ENCODE peak calls at places on chromosomes 7 and 10, in six cellular contexts. A, W, E, C, B and L are unnamed samples. For H3K27me3 and H3K36me3, the result is how much of the 10 kb centered on the place peaks cover.

GRCh38 chr10:110373059-110373458 is 68.3 kb upstream of the SMNDC1 start:
- DNase-seq in A (no peak), W (no peak), E (no peak), C (no peak), B (no peak), L (no peak)

GRCh38 chr10:109343293-109343692 is 580.0 kb downstream of the XPNPEP1 start:
- DNase-seq in A (no peak), W (no peak), E (peak), C (no peak), B (no peak), L (no peak)

GRCh38 chr10:132524443-132525285 is 12.9 kb upstream of the INPP5A start:
- DNase-seq in A (no peak), W (no peak), E (no peak), C (no peak), B (peak), L (no peak)

GRCh38 chr10:27998178-27998953 is 513 bp downstream of the ODAD2 start:
- DNase-seq in A (peak), W (no peak), E (no peak), C (peak), B (peak), L (peak)

GRCh38 chr7:26090927-26091519 is 61.0 kb upstream of the NFE2L3 start:
- DNase-seq in A (no peak), W (peak), E (peak), C (peak), B (no peak), L (peak)

GRCh38 chr10:97522937-97523336 is 24.2 kb downstream of the UBTD1 start:
- DNase-seq in A (no peak), W (no peak), E (no peak), C (no peak), B (no peak), L (no peak)

GRCh38 chr7:156558198-156558597 is 82.4 kb upstream of the RNF32 start:
- DNase-seq in A (no peak), W (no peak), E (peak), C (peak), B (no peak), L (no peak)

GRCh38 chr10:89007129-89007893 is 16.7 kb downstream of the FAS start:
- DNase-seq in A (no peak), W (no peak), E (no peak), C (no peak), B (no peak), L (no peak)

GRCh38 chr7:151814400-151814914 is 62.5 kb downstream of the PRKAG2 start:
- DNase-seq in A (peak), W (no peak), E (no peak), C (no peak), B (no peak), L (peak)

GRCh38 chr7:96861-97260 is 95.5 kb upstream of the FAM20C start:
- DNase-seq in A (no peak), W (no peak), E (no peak), C (no peak), B (no peak), L (peak)

GRCh38 chr10:14244147-14244546 is 86.6 kb downstream of the FRMD4A start:
- DNase-seq in A (no peak), W (no peak), E (no peak), C (peak), B (no peak), L (peak)

GRCh38 chr7:106793015-106793651 is 71.9 kb upstream of the PIK3CG start:
- DNase-seq in A (no peak), W (peak), E (no peak), C (peak), B (no peak), L (peak)

GRCh38 chr7:150565239-150565638 is 2.0 kb upstream of the GIMAP4 start:
- DNase-seq in A (no peak), W (no peak), E (no peak), C (no peak), B (no peak), L (no peak)

GRCh38 chr7:99779949-99780348 is 4.0 kb downstream of the CYP3A4 start:
- DNase-seq in A (no peak), W (no peak), E (no peak), C (no peak), B (no peak), L (no peak)

GRCh38 chr7:80218723-80219122 is 84.1 kb downstream of the GNAI1 start:
- DNase-seq in A (no peak), W (no peak), E (peak), C (peak), B (no peak), L (no peak)

GRCh38 chr10:1025684-1026083 is at the start of gene IDI2:
- DNase-seq in A (no peak), W (no peak), E (no peak), C (no peak), B (no peak), L (no peak)

GRCh38 chr10:104293781-104294321 is 24.9 kb downstream of the GSTO2 start:
- DNase-seq in A (no peak), W (no peak), E (no peak), C (no peak), B (no peak), L (no peak)

GRCh38 chr7:71429116-71429515 is 297.2 kb downstream of the GALNT17 start:
- DNase-seq in A (no peak), W (no peak), E (no peak), C (no peak), B (no peak), L (no peak)

GRCh38 chr10:86971146-86971991 is 3.1 kb downstream of the ADIRF start:
- DNase-seq in A (peak), W (peak), E (peak), C (peak), B (peak), L (peak)

GRCh38 chr10:124416733-124417132 is 2.0 kb downstream of the OAT start:
- DNase-seq in A (no peak), W (no peak), E (no peak), C (peak), B (no peak), L (no peak)
- H3K4me3 ChIP-seq in A (no peak), W (no peak), E (no peak), C (peak), B (peak), L (no peak)

DNA sequence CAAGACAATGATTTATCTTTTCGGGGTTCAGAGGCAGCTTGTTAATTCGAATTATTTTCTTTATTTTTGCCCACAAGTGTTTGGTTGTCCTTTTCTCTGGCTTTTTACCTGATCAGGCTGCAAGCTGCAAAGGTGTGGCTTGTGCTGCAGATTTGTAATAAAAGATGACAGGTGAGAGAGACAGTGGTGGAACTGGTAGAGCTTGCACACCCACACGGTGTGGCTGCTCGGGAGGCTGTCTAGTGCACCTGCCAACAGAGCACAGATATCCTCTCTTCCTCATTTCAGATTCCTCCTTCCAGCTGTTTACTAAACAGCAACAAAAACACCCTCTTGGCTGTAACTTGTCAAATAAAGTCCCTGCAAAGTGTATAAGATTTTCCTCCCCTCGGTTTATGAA is 9.2 kb downstream of the GJD4 start:
- DNase-seq in A (no peak), W (no peak), E (no peak), C (no peak), B (no peak), L (no peak)
- H3K27me3 ChIP-seq in A (under half), W (under half), E (under half), C (under half), B (under half), L (under half)

GRCh38 chr7:135573541-135573940 is 15.8 kb downstream of the NUP205 start:
- DNase-seq in A (no peak), W (no peak), E (no peak), C (no peak), B (no peak), L (no peak)

GRCh38 chr7:135575296-135575695 is 17.6 kb downstream of the NUP205 start:
- DNase-seq in A (no peak), W (no peak), E (no peak), C (no peak), B (no peak), L (no peak)

DNA sequence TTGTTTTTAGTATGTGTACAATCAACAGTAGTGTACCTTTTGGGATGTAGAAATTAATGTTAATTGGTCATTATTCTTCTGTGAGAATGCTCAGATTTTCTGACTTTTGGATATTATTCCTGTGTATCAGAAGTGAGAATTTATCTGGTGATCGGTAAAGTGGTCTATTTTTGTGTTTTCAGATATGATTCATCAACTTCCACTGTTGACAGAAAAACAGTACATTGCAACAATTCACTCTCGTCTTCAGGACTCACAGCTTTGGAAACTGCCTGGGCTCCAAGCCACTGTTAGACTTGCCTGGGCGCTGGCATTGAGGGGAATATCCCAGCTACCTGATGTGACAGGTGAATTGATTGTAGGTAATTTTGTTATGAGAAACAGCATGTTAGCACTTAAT is 20.9 kb downstream of the NUP205 start:
- DNase-seq in A (no peak), W (no peak), E (no peak), C (no peak), B (no peak), L (no peak)
- H3K36me3 ChIP-seq in A (under half), W (under half), E (under half), C (under half), B (half or more), L (under half)

DNA sequence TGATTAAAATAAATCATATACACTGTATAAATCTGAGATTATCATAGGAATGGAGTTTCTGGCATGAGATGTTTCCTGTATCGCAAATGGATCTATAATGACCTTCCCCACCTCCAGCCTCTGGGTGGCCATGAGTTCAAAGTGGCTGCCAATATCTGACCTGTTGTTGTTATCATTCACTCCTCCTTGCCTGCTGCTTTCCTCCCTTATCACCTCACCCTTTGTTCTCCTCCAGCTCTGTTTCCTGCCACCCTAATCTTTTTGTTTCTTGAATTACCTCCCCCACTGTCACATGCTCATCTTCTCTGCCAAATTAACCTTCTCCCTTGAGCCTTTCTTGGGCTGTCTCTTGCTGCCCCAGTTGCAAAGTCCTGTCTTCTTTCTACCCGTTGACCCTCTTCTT is 12.0 kb downstream of the SCD start:
- DNase-seq in A (no peak), W (no peak), E (no peak), C (no peak), B (no peak), L (no peak)
- H3K4me3 ChIP-seq in A (no peak), W (no peak), E (no peak), C (no peak), B (no peak), L (no peak)

GRCh38 chr10:131049051-131049450 is 262.5 kb downstream of the TCERG1L start:
- DNase-seq in A (no peak), W (no peak), E (no peak), C (no peak), B (no peak), L (peak)

GRCh38 chr10:131053192-131053591 is 258.3 kb downstream of the TCERG1L start:
- DNase-seq in A (no peak), W (no peak), E (no peak), C (no peak), B (no peak), L (no peak)

GRCh38 chr10:131048595-131048994 is 262.9 kb downstream of the TCERG1L start:
- DNase-seq in A (no peak), W (no peak), E (no peak), C (no peak), B (no peak), L (peak)

GRCh38 chr10:131047501-131047900 is 264.0 kb downstream of the TCERG1L start:
- DNase-seq in A (no peak), W (no peak), E (no peak), C (no peak), B (no peak), L (no peak)

GRCh38 chr10:131050162-131050766 is 261.3 kb downstream of the TCERG1L start:
- DNase-seq in A (no peak), W (no peak), E (no peak), C (no peak), B (no peak), L (no peak)
- H3K27me3 ChIP-seq in A (under half), W (under half), E (under half), C (under half), B (under half), L (under half)

GRCh38 chr10:80173441-80173840 is 31.9 kb downstream of the ANXA11 start:
- DNase-seq in A (no peak), W (no peak), E (no peak), C (no peak), B (no peak), L (no peak)
- H3K36me3 ChIP-seq in A (under half), W (under half), E (under half), C (under half), B (under half), L (under half)

GRCh38 chr7:43647772-43648643 is 65.1 kb downstream of the STK17A start:
- DNase-seq in A (peak), W (no peak), E (peak), C (peak), B (peak), L (peak)
- H3K4me3 ChIP-seq in A (no peak), W (peak), E (no peak), C (peak), B (peak), L (no peak)

GRCh38 chr7:27213150-27213903 is 13.4 kb upstream of the HOXA13 start:
- DNase-seq in A (no peak), W (no peak), E (no peak), C (no peak), B (no peak), L (peak)
- H3K27me3 ChIP-seq in A (half or more), W (under half), E (half or more), C (half or more), B (under half), L (half or more)

DNA sequence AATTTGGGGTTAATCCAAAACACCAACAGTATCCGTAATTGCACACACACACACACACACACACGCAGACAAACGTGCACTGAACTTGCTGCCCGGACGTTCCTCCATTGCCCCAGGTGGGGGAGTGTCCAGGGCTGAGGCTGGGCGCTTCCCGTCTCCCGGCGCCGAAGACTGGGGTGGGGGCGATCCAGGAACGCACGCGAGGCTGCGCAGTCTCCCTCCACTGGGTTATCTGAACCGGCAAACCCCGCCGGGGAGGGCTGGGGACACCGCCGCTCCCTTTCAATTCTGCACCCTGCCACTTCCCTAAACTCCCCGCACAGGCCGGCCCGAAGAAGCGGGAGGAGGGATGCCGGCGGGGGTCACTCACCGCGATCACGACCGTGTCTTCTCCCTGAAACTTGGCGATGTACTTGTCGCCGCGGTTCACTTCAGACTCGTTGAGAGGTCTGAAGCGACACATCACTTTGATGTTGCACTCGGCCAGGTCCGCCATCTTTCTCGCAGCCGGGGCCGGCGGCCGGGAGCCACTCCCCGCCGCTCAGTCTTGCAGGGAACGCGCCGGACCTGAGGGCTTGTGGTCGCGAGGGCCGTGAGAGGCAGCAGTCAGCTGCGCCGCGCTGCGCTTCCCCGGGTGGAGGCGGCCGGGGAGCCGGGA is 618 bp downstream of the KIF5B start:
- DNase-seq in A (peak), W (peak), E (no peak), C (peak), B (peak), L (peak)
- H3K36me3 ChIP-seq in A (under half), W (under half), E (under half), C (under half), B (under half), L (under half)